ENCODE peak calls at places on chromosomes 6 and 20, in five cellular contexts. D, U, H, J and E are unnamed samples.

GRCh38 chr20:49461894-49462293 is 20.6 kb downstream of the KCNB1 start:
- DNase-seq in U (no peak), H (no peak), J (no peak), D (no peak), E (no peak)

GRCh38 chr6:18053071-18053475 is 65.6 kb upstream of the KIF13A start:
- DNase-seq in J (no peak), U (peak; percentile 70), D (peak; percentile 57), H (no peak), E (peak; percentile 56)

GRCh38 chr6:135851442-135852271 is at the start of gene PDE7B:
- DNase-seq in J (peak; percentile 52), D (peak; percentile 97), U (peak; percentile 98), H (peak; percentile 13), E (peak; percentile 98)

GRCh38 chr20:41678799-41679198 is 60.6 kb upstream of the CHD6 start:
- DNase-seq in H (no peak), J (no peak), U (no peak), D (no peak), E (no peak)

GRCh38 chr20:2692886-2693285 is 306 bp downstream of the EBF4 start:
- DNase-seq in J (no peak), D (no peak), H (no peak), U (no peak), E (no peak)

GRCh38 chr6:47034919-47035318 is 7.2 kb downstream of the ADGRF1 start:
- DNase-seq in H (no peak), D (peak; percentile 15), U (peak; percentile 91), J (no peak), E (peak; percentile 99)

GRCh38 chr20:50111120-50111828 is 1.7 kb downstream of the UBE2V1 start:
- DNase-seq in H (no peak), U (peak; percentile 81), D (no peak), J (no peak), E (no peak)

GRCh38 chr20:48910360-48910781 is 11.1 kb upstream of the ARFGEF2 start:
- DNase-seq in J (no peak), U (peak; percentile 33), H (peak; percentile 17), D (no peak), E (no peak)

GRCh38 chr6:163780993-163781392 is 366.5 kb downstream of the QKI start:
- DNase-seq in D (no peak), H (no peak), J (no peak), U (no peak), E (no peak)

GRCh38 chr6:190596-191395 is 101.5 kb upstream of the DUSP22 start:
- DNase-seq in D (no peak), J (no peak), H (no peak), U (no peak), E (no peak)

GRCh38 chr6:40876336-40876735 is 162.7 kb downstream of the UNC5CL start:
- DNase-seq in U (no peak), D (no peak), J (no peak), H (no peak), E (no peak)

GRCh38 chr20:63830821-63831593 is at the start of gene ZBTB46:
- DNase-seq in U (peak; percentile 79), D (no peak), H (no peak), J (no peak), E (no peak)

GRCh38 chr6:122364084-122364483 is 35.4 kb upstream of the HSF2 start:
- DNase-seq in J (no peak), U (peak; percentile 7), H (no peak), D (no peak), E (no peak)

GRCh38 chr6:115969207-115969929 is 91.3 kb downstream of the FRK start:
- DNase-seq in J (no peak), U (peak; percentile 34), D (no peak), H (no peak), E (no peak)

GRCh38 chr20:37686762-37687477 is 6.9 kb upstream of the CTNNBL1 start:
- DNase-seq in U (peak; percentile 62), D (no peak), J (no peak), H (no peak), E (no peak)

GRCh38 chr6:133333852-133334251 is 92.7 kb downstream of the EYA4 start:
- DNase-seq in D (no peak), H (no peak), U (peak; percentile 20), J (no peak), E (no peak)

GRCh38 chr20:63011798-63012197 is 5.0 kb upstream of the BHLHE23 start:
- DNase-seq in D (no peak), U (no peak), J (no peak), H (no peak), E (no peak)

GRCh38 chr6:14660767-14661166 is 543.2 kb downstream of the CD83 start:
- DNase-seq in H (no peak), D (no peak), U (no peak), J (no peak), E (no peak)

GRCh38 chr6:21846541-21847451 is 253.2 kb downstream of the SOX4 start:
- DNase-seq in J (no peak), D (no peak), U (no peak), H (no peak), E (no peak)

GRCh38 chr6:4943716-4944115 is 60.1 kb downstream of the RPP40 start:
- DNase-seq in U (no peak), J (no peak), D (no peak), H (no peak), E (no peak)

GRCh38 chr6:18640754-18641153 is 253.6 kb downstream of the RNF144B start:
- DNase-seq in U (no peak), J (no peak), H (no peak), D (no peak), E (no peak)

GRCh38 chr20:32610897-32611218 is 25.7 kb upstream of the NOL4L start:
- DNase-seq in D (no peak), H (no peak), J (no peak), U (no peak), E (no peak)

GRCh38 chr6:19205076-19205475 is 632.1 kb upstream of the ID4 start:
- DNase-seq in D (no peak), J (no peak), U (no peak), H (no peak), E (no peak)

GRCh38 chr20:40991181-40991889 is 37.3 kb upstream of the TOP1 start:
- DNase-seq in D (no peak), J (no peak), H (no peak), U (peak; percentile 19), E (no peak)

GRCh38 chr6:135594000-135594399 is 96.5 kb upstream of the AHI1 start:
- DNase-seq in D (no peak), U (no peak), J (no peak), H (no peak), E (no peak)

GRCh38 chr6:167968091-167968490 is 29.4 kb upstream of the KIF25 start:
- DNase-seq in J (no peak), H (no peak), U (no peak), D (no peak), E (no peak)

GRCh38 chr6:168305863-168306262 is 13.7 kb downstream of the DACT2 start:
- DNase-seq in U (no peak), D (no peak), J (no peak), H (no peak), E (no peak)

GRCh38 chr20:32685541-32686529 is 12.1 kb upstream of the C20orf203 start:
- DNase-seq in D (peak; percentile 81), H (no peak), U (peak; percentile 96), J (no peak), E (peak; percentile 84)

GRCh38 chr6:53484409-53485280 is 60.3 kb downstream of the GCLC start:
- DNase-seq in D (no peak), H (peak; percentile 59), U (peak; percentile 84), J (peak; percentile 98), E (peak; percentile 46)

GRCh38 chr6:14121936-14122344 is 4.4 kb downstream of the CD83 start:
- DNase-seq in U (no peak), H (no peak), J (no peak), D (no peak), E (no peak)

GRCh38 chr6:166366921-166367320 is 15.8 kb downstream of the MPC1 start:
- DNase-seq in J (no peak), H (no peak), D (no peak), U (no peak), E (no peak)

GRCh38 chr20:4476903-4477302 is 244.8 kb upstream of the PRND start:
- DNase-seq in D (no peak), J (no peak), U (peak; percentile 58), H (no peak), E (no peak)

GRCh38 chr6:39840781-39841180 is 48.6 kb downstream of the DAAM2 start:
- DNase-seq in J (no peak), U (no peak), H (no peak), D (no peak), E (no peak)

GRCh38 chr6:39841923-39842322 is 49.7 kb downstream of the DAAM2 start:
- DNase-seq in U (no peak), H (no peak), D (no peak), J (no peak), E (no peak)

GRCh38 chr6:39844866-39845265 is 52.7 kb downstream of the DAAM2 start:
- DNase-seq in H (no peak), D (no peak), J (no peak), U (no peak), E (no peak)

GRCh38 chr6:39841291-39841690 is 49.1 kb downstream of the DAAM2 start:
- DNase-seq in U (peak; percentile 43), H (no peak), J (no peak), D (no peak), E (no peak)

GRCh38 chr6:39843305-39844020 is 51.3 kb downstream of the DAAM2 start:
- DNase-seq in D (no peak), H (no peak), U (peak; percentile 65), J (no peak), E (no peak)
- TF ChIP-seq CTCF in D (peak; percentile 16), H (no peak), U (no peak), J (no peak), E (peak; percentile 26)

GRCh38 chr20:56995635-56996075 is 270.8 kb downstream of the BMP7 start:
- DNase-seq in U (peak; percentile 11), D (no peak), H (no peak), J (no peak), E (no peak)
- TF ChIP-seq CTCF in U (peak; percentile 45), D (peak; percentile 43), H (no peak), J (no peak), E (peak; percentile 52)

GRCh38 chr6:107869871-107870270 is 45.8 kb upstream of the SCML4 start:
- DNase-seq in D (no peak), U (no peak), H (no peak), J (no peak), E (no peak)
- TF ChIP-seq CTCF in D (peak; percentile 19), U (no peak), H (no peak), J (no peak), E (no peak)

GRCh38 chr6:157401734-157402338 is 20.8 kb downstream of the ZDHHC14 start:
- DNase-seq in H (no peak), J (no peak), D (no peak), U (no peak), E (no peak)

GRCh38 chr6:157397660-157398059 is 16.7 kb downstream of the ZDHHC14 start:
- DNase-seq in D (no peak), H (no peak), J (no peak), U (no peak), E (no peak)

GRCh38 chr6:157396026-157396425 is 15.0 kb downstream of the ZDHHC14 start:
- DNase-seq in H (no peak), J (no peak), U (no peak), D (no peak), E (no peak)

GRCh38 chr6:157393667-157394329 is 12.8 kb downstream of the ZDHHC14 start:
- DNase-seq in H (no peak), D (no peak), U (no peak), J (no peak), E (no peak)

GRCh38 chr6:157398151-157398550 is 17.2 kb downstream of the ZDHHC14 start:
- DNase-seq in J (no peak), U (no peak), D (no peak), H (no peak), E (no peak)
- TF ChIP-seq CTCF in J (no peak), U (no peak), D (no peak), H (no peak), E (no peak)